ENCODE peak calls at places on chromosomes 3 and 15, in seven cellular contexts. P is ovary; L is CD4-positive, alpha-beta T cell; M is HCT116; V is psoas muscle; W is aorta; Z is Peyer's patch. F is an unnamed sample.
A peak's percentile ranks its signal among the peaks of the same experiment; 100 is the strongest.

GRCh38 chr3:61371123-61371522 is 119.9 kb upstream of the FHIT start:
- DNase-seq in P (no peak), L (no peak), M (peak; percentile 35), V (no peak), W (no peak), Z (no peak), F (no peak)

GRCh38 chr15:81256916-81257315 is 60.2 kb downstream of the IL16 start:
- DNase-seq in P (no peak), L (no peak), M (peak; percentile 32), V (no peak), W (no peak), Z (no peak), F (no peak)

GRCh38 chr3:54877675-54878544 is 49.9 kb downstream of the LRTM1 start:
- DNase-seq in P (no peak), L (no peak), M (no peak), V (no peak), W (no peak), Z (no peak), F (no peak)

GRCh38 chr3:119125742-119126507 is 20.0 kb upstream of the TEX55 start:
- DNase-seq in P (no peak), L (no peak), M (no peak), V (no peak), W (no peak), Z (no peak), F (no peak)

GRCh38 chr3:107598926-107599754 is 76.4 kb downstream of the BBX start:
- DNase-seq in P (no peak), L (peak; percentile 26), M (no peak), V (peak; percentile 56), W (no peak), Z (peak; percentile 83), F (peak; percentile 43)

GRCh38 chr3:113147608-113148306 is 63.6 kb upstream of the BOC start:
- DNase-seq in P (peak; percentile 74), L (no peak), M (no peak), V (no peak), W (no peak), Z (no peak), F (no peak)

GRCh38 chr15:100030586-100031249 is 297.5 kb upstream of the LYSMD4 start:
- DNase-seq in P (no peak), L (no peak), M (no peak), V (no peak), W (no peak), Z (no peak), F (no peak)

GRCh38 chr3:116316781-116317180 is 128.5 kb downstream of the LSAMP start:
- DNase-seq in P (no peak), L (no peak), M (no peak), V (no peak), W (no peak), Z (no peak), F (no peak)

GRCh38 chr3:17605934-17606333 is 136.5 kb downstream of the TBC1D5 start:
- DNase-seq in P (no peak), L (no peak), M (no peak), V (no peak), W (no peak), Z (no peak), F (no peak)

GRCh38 chr3:125108833-125109540 is 53.2 kb upstream of the HEG1 start:
- DNase-seq in P (no peak), L (no peak), M (no peak), V (no peak), W (no peak), Z (no peak), F (no peak)

GRCh38 chr3:190336516-190337189 is 14.4 kb upstream of the CLDN1 start:
- DNase-seq in P (no peak), L (no peak), M (no peak), V (no peak), W (no peak), Z (no peak), F (no peak)

GRCh38 chr3:172561894-172562664 is 38.8 kb upstream of the TNFSF10 start:
- DNase-seq in P (no peak), L (no peak), M (no peak), V (no peak), W (no peak), Z (no peak), F (no peak)

GRCh38 chr3:66722675-66723074 is 221.9 kb upstream of the LRIG1 start:
- DNase-seq in P (peak; percentile 81), L (no peak), M (no peak), V (no peak), W (peak; percentile 82), Z (peak; percentile 60), F (no peak)

GRCh38 chr3:149442845-149443544 is 31.5 kb upstream of the TM4SF4 start:
- DNase-seq in P (no peak), L (no peak), M (peak; percentile 4), V (no peak), W (no peak), Z (no peak), F (no peak)

GRCh38 chr3:22979581-22979980 is 223.5 kb upstream of the UBE2E2 start:
- DNase-seq in P (no peak), L (no peak), M (no peak), V (no peak), W (no peak), Z (no peak), F (no peak)

GRCh38 chr15:92992712-92993111 is 92.6 kb downstream of the CHD2 start:
- DNase-seq in P (no peak), L (no peak), M (no peak), V (peak; percentile 60), W (no peak), Z (no peak), F (no peak)

GRCh38 chr3:176954517-176954916 is 242.8 kb downstream of the TBL1XR1 start:
- DNase-seq in P (no peak), L (no peak), M (no peak), V (no peak), W (no peak), Z (no peak), F (no peak)

GRCh38 chr3:31648286-31648968 is 115.7 kb downstream of the STT3B start:
- DNase-seq in P (no peak), L (no peak), M (no peak), V (no peak), W (no peak), Z (no peak), F (no peak)

GRCh38 chr3:31653464-31653863 is 120.7 kb downstream of the STT3B start:
- DNase-seq in P (no peak), L (no peak), M (no peak), V (no peak), W (no peak), Z (no peak), F (no peak)

GRCh38 chr3:31654998-31655397 is 122.3 kb downstream of the STT3B start:
- DNase-seq in P (no peak), L (no peak), M (no peak), V (no peak), W (no peak), Z (no peak), F (no peak)

GRCh38 chr3:31652296-31652695 is 119.6 kb downstream of the STT3B start:
- DNase-seq in P (no peak), L (no peak), M (no peak), V (no peak), W (no peak), Z (no peak), F (no peak)
- H3K9me3 ChIP-seq in P (no peaks in the 10 kb centered on the region), L (peaks cover 95% of the 10 kb centered on the region), M (peaks cover 21% of the 10 kb centered on the region), V (peaks cover 68% of the 10 kb centered on the region), W (peaks cover 5% of the 10 kb centered on the region), Z (no peaks in the 10 kb centered on the region), F (peaks cover 18% of the 10 kb centered on the region)

DNA sequence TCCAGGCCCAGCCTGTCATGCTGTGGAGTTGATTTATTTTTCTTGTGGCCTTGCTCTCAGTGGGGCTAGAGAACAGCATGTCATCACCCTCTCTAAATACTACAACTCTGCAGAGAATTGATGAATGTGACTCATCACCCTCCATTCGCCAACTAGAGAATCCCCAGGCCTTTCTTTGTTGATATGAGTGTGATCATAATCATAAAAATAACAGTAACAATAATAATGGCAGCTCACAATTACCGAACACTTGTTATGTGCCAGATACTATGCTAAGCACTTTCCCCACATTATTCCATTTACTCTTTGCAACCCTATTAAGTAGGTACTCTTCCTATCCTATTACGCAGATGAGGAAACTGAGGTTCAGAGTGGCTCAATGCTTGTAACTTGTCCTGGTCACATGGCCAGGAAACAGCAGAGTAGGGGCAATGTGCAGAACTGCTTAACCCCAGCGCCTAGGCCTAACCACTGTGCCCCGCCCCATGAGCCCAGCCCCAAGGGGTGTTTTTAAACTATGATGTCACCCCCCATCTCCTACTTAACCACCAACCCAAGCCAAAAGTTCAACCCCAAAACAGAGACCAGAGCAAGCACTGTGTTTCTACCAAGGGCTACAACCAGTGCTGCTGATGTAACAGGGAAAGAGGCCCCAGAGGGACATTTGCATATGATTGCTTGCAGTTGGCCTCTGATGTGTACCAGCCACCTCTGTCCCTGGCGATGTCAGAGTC is 104.5 kb downstream of the ADCY5 start:
- DNase-seq in P (no peak), L (no peak), M (no peak), V (no peak), W (peak; percentile 16), Z (no peak), F (no peak)
- H3K27me3 ChIP-seq in P (no peaks in the 10 kb centered on the region), L (no peaks in the 10 kb centered on the region), M (peaks cover 3% of the 10 kb centered on the region), V (no peaks in the 10 kb centered on the region), W (no peaks in the 10 kb centered on the region), Z (no peaks in the 10 kb centered on the region), F (no peaks in the 10 kb centered on the region)

DNA sequence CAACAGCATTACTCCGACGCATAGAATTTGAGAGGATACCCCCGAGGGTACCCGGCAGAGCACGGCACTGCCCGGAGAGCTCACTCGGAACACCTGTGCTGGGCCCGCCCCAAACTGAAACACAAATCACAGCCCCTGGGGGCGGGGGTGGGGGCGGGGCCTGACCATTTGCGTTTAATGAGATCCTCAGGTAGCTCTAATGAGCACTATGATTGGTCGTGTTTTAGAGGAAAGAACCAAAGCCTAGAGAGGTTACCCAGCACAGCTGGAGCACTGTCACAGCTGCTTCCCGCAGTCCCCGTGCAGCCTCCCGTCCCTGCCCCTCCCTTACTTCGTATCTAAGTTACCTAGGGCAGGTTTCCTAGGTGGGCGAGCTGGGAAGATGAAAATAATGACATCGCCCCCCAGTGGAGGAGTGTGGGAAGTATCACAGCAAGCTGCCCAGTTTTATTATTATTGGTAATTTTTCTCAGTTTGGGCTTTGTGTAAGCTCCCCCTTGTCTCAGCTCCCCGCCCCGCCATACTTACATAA is 187.1 kb downstream of the PDE8A start:
- DNase-seq in P (no peak), L (peak; percentile 11), M (peak; percentile 18), V (no peak), W (no peak), Z (peak; percentile 70), F (peak; percentile 55)
- H3K9me3 ChIP-seq in P (no peaks in the 10 kb centered on the region), L (peaks cover 10% of the 10 kb centered on the region), M (peaks cover 14% of the 10 kb centered on the region), V (no peaks in the 10 kb centered on the region), W (peaks cover 10% of the 10 kb centered on the region), Z (no peaks in the 10 kb centered on the region), F (no peaks in the 10 kb centered on the region)

DNA sequence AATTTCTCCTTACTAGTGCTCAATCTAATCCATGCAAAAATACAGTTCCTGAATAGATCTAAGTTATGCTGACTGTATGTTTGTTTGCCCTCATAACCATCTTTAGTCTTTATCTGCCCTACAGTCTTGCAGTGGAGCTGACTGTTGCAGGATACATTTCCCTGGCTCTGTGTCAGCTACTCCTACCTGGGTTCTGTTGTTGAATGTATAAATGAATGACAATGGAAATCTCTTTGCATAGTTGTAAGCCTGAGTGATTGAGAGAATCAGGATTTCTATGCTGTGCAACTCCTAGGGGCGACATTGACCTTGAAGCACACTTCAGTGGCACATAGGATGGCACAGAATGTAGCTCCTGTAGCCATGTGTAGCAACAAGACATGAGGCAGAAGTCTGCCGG is 16.0 kb upstream of the ZBBX start:
- DNase-seq in P (no peak), L (no peak), M (no peak), V (no peak), W (no peak), Z (no peak), F (no peak)
- H3K27me3 ChIP-seq in P (no peaks in the 10 kb centered on the region), L (no peaks in the 10 kb centered on the region), M (no peaks in the 10 kb centered on the region), V (no peaks in the 10 kb centered on the region), W (no peaks in the 10 kb centered on the region), Z (no peaks in the 10 kb centered on the region), F (no peaks in the 10 kb centered on the region)